ENCODE peak calls at places on chromosomes 11 and 22, in ten cellular contexts. S is HFF-Myc, H is AG04450, N is ascending aorta, X is heart left ventricle, I is Calu3, E is GM12865, W is cardiac fibroblast, A is LNCaP clone FGC, Z is MM.1S. P is an unnamed sample.

GRCh38 chr11:1771700-1772099 is 8.0 kb upstream of the CTSD start:
- DNase-seq in S (no peak), H (no peak), N (peak; percentile 75), X (no peak), I (no peak), E (no peak), W (peak; percentile 84), A (no peak), Z (no peak), P (no peak)

GRCh38 chr11:76623884-76624419 is 46.6 kb downstream of the LRRC32 start:
- DNase-seq in S (no peak), H (no peak), N (no peak), X (no peak), I (no peak), E (no peak), W (no peak), A (no peak), Z (no peak), P (no peak)

GRCh38 chr11:30617762-30618161 is 31.6 kb upstream of the MPPED2 start:
- DNase-seq in S (no peak), H (no peak), N (no peak), X (no peak), I (no peak), E (no peak), W (no peak), A (no peak), Z (no peak), P (no peak)

GRCh38 chr22:20956258-20957117 is 10.6 kb upstream of the AIFM3 start:
- DNase-seq in S (no peak), H (no peak), N (no peak), X (no peak), I (peak; percentile 72), E (no peak), W (peak; percentile 20), A (no peak), Z (no peak), P (no peak)

GRCh38 chr22:37880668-37881440 is 25.2 kb upstream of the MICALL1 start:
- DNase-seq in S (no peak), H (peak; percentile 50), N (no peak), X (no peak), I (no peak), E (no peak), W (peak; percentile 74), A (no peak), Z (no peak), P (no peak)

GRCh38 chr11:73085189-73085875 is 56.8 kb downstream of the FCHSD2 start:
- DNase-seq in S (no peak), H (no peak), N (no peak), X (no peak), I (no peak), E (peak; percentile 36), W (peak; percentile 81), A (no peak), Z (no peak), P (no peak)

GRCh38 chr11:6647836-6648235 is 7.8 kb downstream of the DCHS1 start:
- DNase-seq in S (no peak), H (no peak), N (peak; percentile 54), X (no peak), I (no peak), E (no peak), W (no peak), A (no peak), Z (no peak), P (no peak)

GRCh38 chr11:69218946-69219720 is 63.4 kb downstream of the SMIM38 start:
- DNase-seq in S (no peak), H (no peak), N (peak; percentile 24), X (no peak), I (no peak), E (no peak), W (no peak), A (no peak), Z (no peak), P (no peak)

GRCh38 chr11:6925636-6926207 is 504 bp upstream of the ZNF215 start:
- DNase-seq in S (no peak), H (no peak), N (no peak), X (no peak), I (no peak), E (peak; percentile 18), W (peak; percentile 52), A (no peak), Z (no peak), P (no peak)

GRCh38 chr11:5476184-5476819 is 12.2 kb upstream of the OR52D1 start:
- DNase-seq in S (peak; percentile 14), H (peak; percentile 7), N (no peak), X (peak; percentile 37), I (peak; percentile 54), E (peak; percentile 58), W (peak; percentile 75), A (no peak), Z (peak; percentile 40), P (no peak)

GRCh38 chr22:35697142-35697541 is 20.5 kb upstream of the APOL5 start:
- DNase-seq in S (no peak), H (no peak), N (no peak), X (no peak), I (no peak), E (no peak), W (no peak), A (no peak), Z (no peak), P (no peak)

GRCh38 chr22:26681395-26681821 is 24.0 kb downstream of the MIAT start:
- DNase-seq in S (no peak), H (peak; percentile 26), N (no peak), X (no peak), I (no peak), E (no peak), W (peak; percentile 89), A (no peak), Z (no peak), P (no peak)

GRCh38 chr11:1260620-1261019 is 37.8 kb downstream of the MUC5B start:
- DNase-seq in S (no peak), H (no peak), N (no peak), X (no peak), I (no peak), E (no peak), W (no peak), A (no peak), Z (no peak), P (no peak)

GRCh38 chr22:49426618-49427266 is 400.9 kb downstream of the BRD1 start:
- DNase-seq in S (no peak), H (no peak), N (no peak), X (no peak), I (no peak), E (no peak), W (no peak), A (no peak), Z (no peak), P (no peak)

GRCh38 chr22:49462795-49463194 is 364.9 kb downstream of the BRD1 start:
- DNase-seq in S (no peak), H (no peak), N (peak; percentile 53), X (no peak), I (no peak), E (no peak), W (no peak), A (no peak), Z (no peak), P (no peak)

GRCh38 chr22:40680819-40681183 is 1.5 kb downstream of the MCHR1 start:
- DNase-seq in S (no peak), H (no peak), N (no peak), X (no peak), I (no peak), E (no peak), W (no peak), A (no peak), Z (no peak), P (no peak)

GRCh38 chr22:40681451-40681850 is 2.2 kb downstream of the MCHR1 start:
- DNase-seq in S (no peak), H (no peak), N (no peak), X (no peak), I (no peak), E (no peak), W (no peak), A (no peak), Z (no peak), P (no peak)

GRCh38 chr22:40679249-40679963 is at the start of gene MCHR1:
- DNase-seq in S (no peak), H (no peak), N (no peak), X (no peak), I (no peak), E (no peak), W (no peak), A (no peak), Z (no peak), P (no peak)

GRCh38 chr22:40678493-40679248 is 613 bp upstream of the MCHR1 start:
- DNase-seq in S (no peak), H (no peak), N (no peak), X (no peak), I (no peak), E (no peak), W (no peak), A (no peak), Z (no peak), P (no peak)

GRCh38 chr22:40679964-40680818 is 907 bp downstream of the MCHR1 start:
- DNase-seq in S (no peak), H (no peak), N (no peak), X (no peak), I (no peak), E (no peak), W (peak; percentile 20), A (no peak), Z (no peak), P (no peak)
- TF ChIP-seq CTCF in S (peak; percentile 17), H (peak; percentile 31), N (no peak), X (no peak), I (no peak), E (no peak), W (no peak), A (no peak), Z (no peak), P (no peak)

GRCh38 chr11:125869526-125869925 is 17.9 kb upstream of the HYLS1 start:
- DNase-seq in S (no peak), H (no peak), N (no peak), X (no peak), I (no peak), E (no peak), W (no peak), A (no peak), Z (no peak), P (no peak)
- TF ChIP-seq CTCF in S (no peak), H (no peak), N (no peak), X (no peak), I (no peak), E (no peak), W (no peak), A (no peak), Z (no peak), P (no peak)

DNA sequence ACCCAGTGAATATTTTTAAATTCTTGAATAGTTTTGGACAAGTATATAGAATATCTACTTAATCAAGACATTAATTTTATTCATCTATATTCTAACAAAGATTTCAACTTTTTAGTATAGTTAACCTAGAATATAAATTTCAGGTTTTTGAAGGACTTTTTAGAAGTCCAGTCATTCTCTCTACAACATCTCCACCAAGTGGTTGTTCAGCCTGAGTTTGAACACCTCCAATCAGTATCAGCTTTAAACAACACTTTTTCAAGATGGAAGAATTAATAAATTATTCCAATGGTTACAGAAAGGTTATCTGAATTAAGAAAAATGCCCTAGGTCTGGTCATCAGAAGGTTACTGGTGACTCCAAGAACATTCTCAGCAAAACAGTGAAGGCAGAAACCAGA is 31.8 kb downstream of the EIF3M start:
- DNase-seq in S (no peak), H (no peak), N (no peak), X (no peak), I (no peak), E (no peak), W (peak; percentile 53), A (no peak), Z (peak; percentile 8), P (no peak)
- TF ChIP-seq CTCF in S (no peak), H (peak; percentile 29), N (no peak), X (no peak), I (no peak), E (no peak), W (peak; percentile 20), A (peak; percentile 35), Z (peak; percentile 7), P (no peak)

GRCh38 chr22:22614065-22614464 is 30.3 kb upstream of the GGTLC2 start:
- DNase-seq in S (no peak), H (no peak), N (no peak), X (no peak), I (no peak), E (peak; percentile 7), W (no peak), A (no peak), Z (no peak), P (no peak)
- TF ChIP-seq CTCF in S (no peak), H (no peak), N (no peak), X (no peak), I (no peak), E (no peak), W (no peak), A (no peak), Z (no peak), P (no peak)